ENCODE peak calls at places on chromosomes 4 and X, in eight cellular contexts. C, H, Y, M, O, S, B and L are unnamed samples.

GRCh38 chr4:39062094-39062493 is at the start of gene KLHL5:
- DNase-seq in O (no peak), C (no peak), H (peak), Y (no peak), B (no peak), M (no peak), S (no peak), L (no peak)

GRCh38 chr4:161762796-161763195 is 401.0 kb downstream of the FSTL5 start:
- DNase-seq in B (no peak), O (no peak), S (no peak), M (no peak), Y (no peak), C (peak), H (no peak), L (no peak)

GRCh38 chr4:24912252-24913098 is at the start of gene CCDC149:
- DNase-seq in S (no peak), C (peak), M (peak), B (peak), H (peak), O (peak), Y (no peak), L (peak)

GRCh38 chr4:103150677-103151076 is 47.5 kb downstream of the CENPE start:
- DNase-seq in S (no peak), H (peak), B (no peak), M (no peak), Y (no peak), O (peak), C (peak), L (no peak)

GRCh38 chrX:110180928-110181310 is 137.0 kb downstream of the AMMECR1 start:
- DNase-seq in Y (no peak), H (peak), M (no peak), O (peak), B (no peak), S (no peak), C (peak), L (no peak)

GRCh38 chrX:150693782-150694574 is 782 bp downstream of the MTMR1 start:
- DNase-seq in B (no peak), O (peak), C (peak), Y (peak), M (peak), H (peak), S (peak), L (peak)

GRCh38 chrX:100650841-100651240 is 6.8 kb downstream of the SRPX2 start:
- DNase-seq in B (no peak), C (no peak), S (no peak), Y (no peak), O (no peak), M (no peak), H (no peak), L (no peak)

GRCh38 chrX:105211051-105211575 is 9.4 kb downstream of the TEX13A start:
- DNase-seq in H (no peak), Y (no peak), S (no peak), M (no peak), C (no peak), O (no peak), B (no peak), L (no peak)

GRCh38 chrX:150864127-150864526 is 34.3 kb downstream of the CD99L2 start:
- DNase-seq in C (no peak), B (no peak), M (no peak), O (no peak), Y (no peak), H (no peak), S (no peak), L (no peak)

GRCh38 chr4:139921551-139922184 is 232.3 kb downstream of the MAML3 start:
- DNase-seq in O (no peak), B (peak), M (no peak), C (no peak), Y (no peak), H (no peak), S (no peak), L (no peak)